ENCODE peak calls at places on chromosomes 7 and 10, in eight cellular contexts. R, Q, U, Z, D, A, B and X are unnamed samples.
A peak's percentile ranks its signal among the peaks of the same experiment; 100 is the strongest.

GRCh38 chr10:118567701-118568248 is 27.7 kb downstream of the PRLHR start:
- DNase-seq in R (no peak), Q (no peak), U (no peak), Z (no peak), D (no peak), A (no peak), B (no peak), X (no peak)

GRCh38 chr10:89278034-89278535 is 23.8 kb upstream of the IFIT2 start:
- DNase-seq in R (peak; percentile 97), Q (peak; percentile 77), U (peak; percentile 97), Z (no peak), D (no peak), A (no peak), B (no peak), X (no peak)

GRCh38 chr7:131501422-131501821 is 55.0 kb downstream of the PODXL start:
- DNase-seq in R (peak; percentile 83), Q (no peak), U (peak; percentile 81), Z (no peak), D (no peak), A (no peak), B (no peak), X (no peak)

GRCh38 chr7:102811942-102812678 is 63.3 kb downstream of the FAM185A start:
- DNase-seq in R (no peak), Q (no peak), U (no peak), Z (no peak), D (no peak), A (no peak), B (no peak), X (no peak)

GRCh38 chr7:135940077-135941075 is 36.8 kb downstream of the MTPN start:
- DNase-seq in R (no peak), Q (no peak), U (no peak), Z (no peak), D (no peak), A (no peak), B (no peak), X (no peak)

GRCh38 chr7:30971440-30971839 is 7.7 kb downstream of the GHRHR start:
- DNase-seq in R (no peak), Q (no peak), U (no peak), Z (no peak), D (no peak), A (no peak), B (no peak), X (no peak)

GRCh38 chr10:80448204-80448603 is 5.9 kb upstream of the TSPAN14 start:
- DNase-seq in R (no peak), Q (no peak), U (no peak), Z (no peak), D (no peak), A (no peak), B (no peak), X (no peak)

GRCh38 chr7:4861673-4862072 is at the start of gene PAPOLB:
- DNase-seq in R (no peak), Q (no peak), U (no peak), Z (no peak), D (no peak), A (no peak), B (no peak), X (peak; percentile 43)

GRCh38 chr10:68560201-68560915 is at the start of gene TET1:
- DNase-seq in R (no peak), Q (peak; percentile 62), U (peak; percentile 39), Z (no peak), D (peak; percentile 50), A (no peak), B (peak; percentile 73), X (peak; percentile 93)

GRCh38 chr7:155166108-155166507 is 96.0 kb downstream of the HTR5A start:
- DNase-seq in R (no peak), Q (no peak), U (no peak), Z (no peak), D (no peak), A (no peak), B (no peak), X (no peak)

GRCh38 chr10:97498841-97499560 is at the start of gene UBTD1:
- DNase-seq in R (peak; percentile 39), Q (peak; percentile 68), U (peak; percentile 49), Z (no peak), D (peak; percentile 51), A (no peak), B (peak; percentile 91), X (peak; percentile 87)

GRCh38 chr7:3722396-3722846 is 421.4 kb downstream of the SDK1 start:
- DNase-seq in R (peak; percentile 23), Q (peak; percentile 18), U (no peak), Z (no peak), D (peak; percentile 21), A (peak; percentile 85), B (peak; percentile 59), X (peak; percentile 78)

GRCh38 chr10:132120200-132120599 is 54.5 kb downstream of the JAKMIP3 start:
- DNase-seq in R (no peak), Q (no peak), U (no peak), Z (no peak), D (peak; percentile 7), A (no peak), B (peak; percentile 36), X (peak; percentile 76)

GRCh38 chr10:78053201-78053868 is 19.7 kb downstream of the RPS24 start:
- DNase-seq in R (peak; percentile 49), Q (no peak), U (peak; percentile 83), Z (no peak), D (no peak), A (no peak), B (no peak), X (no peak)

GRCh38 chr10:6729071-6729773 is 149.1 kb upstream of the PRKCQ start:
- DNase-seq in R (peak; percentile 48), Q (no peak), U (peak; percentile 92), Z (no peak), D (peak; percentile 17), A (no peak), B (no peak), X (no peak)

GRCh38 chr10:132229096-132229495 is 42.3 kb downstream of the DPYSL4 start:
- DNase-seq in R (no peak), Q (no peak), U (no peak), Z (no peak), D (no peak), A (no peak), B (peak; percentile 37), X (no peak)

GRCh38 chr7:98826811-98827231 is 43.0 kb downstream of the TMEM130 start:
- DNase-seq in R (no peak), Q (peak; percentile 28), U (peak; percentile 60), Z (peak; percentile 65), D (peak; percentile 91), A (no peak), B (no peak), X (peak; percentile 65)

GRCh38 chr10:15419279-15419874 is 48.3 kb upstream of the FAM171A1 start:
- DNase-seq in R (peak; percentile 60), Q (peak; percentile 50), U (peak; percentile 37), Z (no peak), D (no peak), A (peak; percentile 32), B (no peak), X (peak; percentile 53)

GRCh38 chr10:116948530-116948870 is 56.5 kb downstream of the SHTN1 start:
- DNase-seq in R (no peak), Q (no peak), U (no peak), Z (no peak), D (no peak), A (no peak), B (no peak), X (no peak)

GRCh38 chr10:97333601-97334369 is 744 bp downstream of the FRAT2 start:
- DNase-seq in R (peak; percentile 54), Q (peak; percentile 44), U (peak; percentile 32), Z (no peak), D (peak; percentile 59), A (no peak), B (peak; percentile 86), X (peak; percentile 74)

GRCh38 chr7:24701232-24701898 is 55.9 kb downstream of the GSDME start:
- DNase-seq in R (peak; percentile 92), Q (no peak), U (peak; percentile 91), Z (no peak), D (no peak), A (no peak), B (no peak), X (no peak)

GRCh38 chr10:98173258-98173657 is 38.8 kb downstream of the R3HCC1L start:
- DNase-seq in R (no peak), Q (no peak), U (no peak), Z (no peak), D (no peak), A (peak; percentile 11), B (no peak), X (peak; percentile 19)

GRCh38 chr7:54345746-54346145 is 196.4 kb upstream of the VSTM2A start:
- DNase-seq in R (peak; percentile 16), Q (no peak), U (no peak), Z (no peak), D (no peak), A (no peak), B (no peak), X (no peak)

GRCh38 chr10:90222939-90223338 is 521.5 kb downstream of the KIF20B start:
- DNase-seq in R (no peak), Q (no peak), U (no peak), Z (no peak), D (no peak), A (no peak), B (no peak), X (no peak)

GRCh38 chr10:16948335-16948734 is 131.1 kb upstream of the RSU1 start:
- DNase-seq in R (no peak), Q (no peak), U (no peak), Z (no peak), D (no peak), A (no peak), B (no peak), X (no peak)

GRCh38 chr7:57867884-57868701 is 418.1 kb downstream of the ZNF716 start:
- DNase-seq in R (no peak), Q (no peak), U (no peak), Z (no peak), D (peak; percentile 14), A (peak; percentile 42), B (peak; percentile 53), X (peak; percentile 1)

GRCh38 chr10:70528726-70529362 is 50.3 kb downstream of the PALD1 start:
- DNase-seq in R (peak; percentile 42), Q (no peak), U (peak; percentile 43), Z (no peak), D (no peak), A (no peak), B (no peak), X (peak; percentile 88)

GRCh38 chr10:47166405-47166777 is 133.6 kb upstream of the GDF10 start:
- DNase-seq in R (no peak), Q (no peak), U (no peak), Z (no peak), D (no peak), A (no peak), B (no peak), X (no peak)
- H3K4me3 ChIP-seq in R (no peak overlapping the region), Q (no peak overlapping the region), U (no peak overlapping the region), Z (no peak overlapping the region), D (peak overlapping the region; percentile 48), A (no peak overlapping the region), B (no peak overlapping the region), X (no peak overlapping the region)

GRCh38 chr10:11171452-11171851 is 153.8 kb downstream of the CELF2 start:
- DNase-seq in R (no peak), Q (no peak), U (no peak), Z (no peak), D (no peak), A (no peak), B (no peak), X (no peak)
- H3K4me3 ChIP-seq in R (no peak overlapping the region), Q (no peak overlapping the region), U (no peak overlapping the region), Z (no peak overlapping the region), D (no peak overlapping the region), A (no peak overlapping the region), B (no peak overlapping the region), X (no peak overlapping the region)

GRCh38 chr7:130352335-130353074 is 7.9 kb downstream of the CPA5 start:
- DNase-seq in R (peak; percentile 74), Q (no peak), U (peak; percentile 72), Z (no peak), D (no peak), A (no peak), B (no peak), X (no peak)
- H3K4me3 ChIP-seq in R (peak overlapping the region; percentile 14), Q (no peak overlapping the region), U (peak overlapping the region; percentile 20), Z (no peak overlapping the region), D (peak overlapping the region; percentile 14), A (no peak overlapping the region), B (no peak overlapping the region), X (no peak overlapping the region)

GRCh38 chr7:45920543-45921380 is at the start of gene IGFBP3:
- DNase-seq in R (peak; percentile 40), Q (peak; percentile 56), U (peak; percentile 81), Z (no peak), D (peak; percentile 60), A (no peak), B (peak; percentile 81), X (peak; percentile 86)
- H3K4me3 ChIP-seq in R (peak within 1 kb of the TSS; percentile 50), Q (peak within 1 kb of the TSS; percentile 78), U (peak within 1 kb of the TSS; percentile 92), Z (peak within 1 kb of the TSS; percentile 61), D (peak within 1 kb of the TSS; percentile 75), A (peak within 1 kb of the TSS; percentile 62), B (peak within 1 kb of the TSS; percentile 64), X (peak within 1 kb of the TSS; percentile 60)